ENCODE peak calls at places on chromosomes 2 and 18, in five cellular contexts. I, S, W, C and U are unnamed samples.

GRCh38 chr2:218861645-218862318 is 2.2 kb downstream of the WNT6 start:
- DNase-seq in W (no peak), C (no peak), S (no peak), I (no peak), U (no peak)

GRCh38 chr2:165401285-165401852 is 68.1 kb upstream of the CSRNP3 start:
- DNase-seq in C (no peak), W (peak), I (no peak), S (peak), U (peak)

GRCh38 chr2:216665717-216666116 is 29.6 kb downstream of the IGFBP5 start:
- DNase-seq in C (no peak), I (no peak), S (no peak), W (no peak), U (peak)

GRCh38 chr2:55051026-55051866 is 995 bp upstream of the RTN4 start:
- DNase-seq in C (peak), W (peak), I (peak), S (peak), U (peak)

GRCh38 chr18:46096651-46097300 is 1.3 kb downstream of the ATP5F1A start:
- DNase-seq in C (no peak), I (no peak), W (no peak), S (peak), U (peak)

GRCh38 chr2:148259674-148260073 is 238.8 kb downstream of the MBD5 start:
- DNase-seq in W (peak), C (no peak), S (peak), I (no peak), U (no peak)

GRCh38 chr2:20957745-20958144 is 86.1 kb downstream of the APOB start:
- DNase-seq in W (no peak), C (no peak), I (no peak), S (no peak), U (no peak)

GRCh38 chr2:115733190-115733775 is 1290.8 kb downstream of the DPP10 start:
- DNase-seq in S (no peak), I (no peak), W (no peak), C (no peak), U (no peak)

GRCh38 chr18:75208055-75208835 is 694 bp downstream of the PTGR3 start:
- DNase-seq in C (peak), S (peak), W (peak), I (peak), U (peak)

GRCh38 chr2:223083402-223084070 is 31.5 kb downstream of the KCNE4 start:
- DNase-seq in I (no peak), W (no peak), C (no peak), S (no peak), U (peak)

GRCh38 chr2:48529676-48530032 is 300 bp upstream of the STON1 start:
- DNase-seq in W (no peak), C (no peak), I (no peak), S (no peak), U (no peak)

GRCh38 chr2:145543856-145544255 is 1023.9 kb upstream of the ZEB2 start:
- DNase-seq in W (no peak), I (no peak), S (no peak), C (no peak), U (no peak)

GRCh38 chr2:119119999-119120710 is 38.4 kb downstream of the C1QL2 start:
- DNase-seq in C (no peak), I (no peak), S (no peak), W (no peak), U (no peak)

GRCh38 chr2:133717497-133717896 is 149.2 kb upstream of the NCKAP5 start:
- DNase-seq in I (no peak), S (no peak), W (no peak), C (no peak), U (no peak)

GRCh38 chr2:80858955-80859354 is 554.4 kb upstream of the LRRTM1 start:
- DNase-seq in I (no peak), W (no peak), S (no peak), C (no peak), U (no peak)

GRCh38 chr2:9294764-9295163 is 88.2 kb downstream of the ASAP2 start:
- DNase-seq in C (no peak), I (no peak), S (no peak), W (no peak), U (no peak)

GRCh38 chr2:239374896-239375277 is 25.9 kb downstream of the HDAC4 start:
- DNase-seq in I (no peak), S (no peak), C (no peak), W (no peak), U (no peak)

GRCh38 chr18:50656396-50656795 is 96.5 kb downstream of the MAPK4 start:
- DNase-seq in C (no peak), S (no peak), I (no peak), W (no peak), U (no peak)

GRCh38 chr2:41040782-41041181 is 588.9 kb upstream of the SLC8A1 start:
- DNase-seq in I (no peak), S (no peak), C (no peak), W (no peak), U (no peak)

GRCh38 chr2:159054985-159055384 is 86.5 kb downstream of the TANC1 start:
- DNase-seq in W (no peak), S (no peak), I (no peak), C (no peak), U (no peak)

GRCh38 chr2:73920577-73921545 is 5.8 kb upstream of the DGUOK start:
- DNase-seq in W (peak), I (no peak), C (peak), S (no peak), U (no peak)

GRCh38 chr2:46377666-46378560 is 80.7 kb downstream of the EPAS1 start:
- DNase-seq in W (no peak), C (no peak), S (no peak), I (no peak), U (no peak)

GRCh38 chr2:32783468-32783867 is 155.6 kb downstream of the TTC27 start:
- DNase-seq in C (no peak), W (no peak), I (no peak), S (no peak), U (peak)

GRCh38 chr2:236972491-236973379 is 113.0 kb upstream of the COPS8 start:
- DNase-seq in I (no peak), S (peak), C (peak), W (no peak), U (peak)

GRCh38 chr2:231058761-231059550 is 2.3 kb downstream of the PSMD1 start:
- DNase-seq in I (no peak), W (no peak), C (no peak), S (peak), U (no peak)

GRCh38 chr18:62808116-62808515 is 92.8 kb downstream of the PHLPP1 start:
- DNase-seq in C (no peak), S (no peak), I (no peak), W (no peak), U (no peak)

GRCh38 chr2:128305555-128306080 is 13.1 kb downstream of the HS6ST1 start:
- DNase-seq in C (no peak), W (peak), I (no peak), S (peak), U (no peak)

GRCh38 chr2:20675701-20676352 is 8.9 kb downstream of the GDF7 start:
- DNase-seq in S (no peak), W (peak), I (no peak), C (peak), U (no peak)

GRCh38 chr2:183037281-183037659 is 987 bp downstream of the NCKAP1 start:
- DNase-seq in W (no peak), I (no peak), C (no peak), S (peak), U (peak)

GRCh38 chr2:183035954-183036669 is 2.1 kb downstream of the NCKAP1 start:
- DNase-seq in W (peak), S (no peak), C (no peak), I (no peak), U (no peak)

GRCh38 chr2:183034806-183035205 is 3.5 kb downstream of the NCKAP1 start:
- DNase-seq in I (no peak), C (no peak), W (no peak), S (peak), U (peak)

GRCh38 chr2:183033951-183034350 is 4.3 kb downstream of the NCKAP1 start:
- DNase-seq in C (no peak), W (no peak), I (no peak), S (no peak), U (no peak)

GRCh38 chr2:183035298-183035953 is 2.8 kb downstream of the NCKAP1 start:
- DNase-seq in I (no peak), S (peak), W (peak), C (no peak), U (peak)
- H3K4me3 ChIP-seq in I (no peak), S (peak), W (no peak), C (peak), U (peak)

GRCh38 chr2:224187220-224187619 is 148.1 kb upstream of the SERPINE2 start:
- DNase-seq in I (no peak), W (no peak), C (no peak), S (no peak), U (no peak)
- H3K4me3 ChIP-seq in I (no peak), W (no peak), C (no peak), S (no peak), U (no peak)

DNA sequence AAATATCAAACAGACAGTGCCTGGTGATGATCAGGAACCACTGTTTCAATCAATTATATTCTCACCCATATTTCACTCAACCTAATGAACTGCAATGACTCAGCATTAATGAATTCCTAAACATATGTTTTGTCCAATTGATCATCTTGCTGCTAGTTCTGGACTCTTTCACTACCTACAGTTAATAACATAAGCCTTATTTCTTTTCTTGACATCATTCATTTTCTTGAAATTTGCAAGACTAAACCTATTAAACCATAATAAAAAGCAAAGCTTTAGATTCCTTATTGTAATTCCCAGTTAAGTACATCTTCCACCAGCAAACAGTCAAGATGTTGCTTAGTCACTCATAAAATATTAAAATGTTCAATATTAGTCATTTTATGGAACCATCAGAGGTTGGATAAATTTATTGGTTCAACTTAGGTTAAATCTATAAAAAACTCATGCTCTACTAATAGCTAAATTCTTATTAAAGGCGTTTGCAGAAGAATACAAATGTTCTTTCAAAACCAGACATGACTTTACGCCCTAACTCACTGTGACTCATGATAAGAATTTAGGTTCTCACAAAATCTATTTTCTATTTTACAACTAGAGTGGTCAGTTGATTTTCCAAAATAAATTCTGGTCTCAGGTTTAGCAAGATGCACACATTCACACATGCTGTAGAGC is 599.4 kb downstream of the RNF144A start:
- DNase-seq in I (no peak), S (peak), W (no peak), C (no peak), U (no peak)
- H3K4me3 ChIP-seq in I (no peak), S (no peak), W (no peak), C (no peak), U (no peak)

GRCh38 chr2:176826356-176826755 is 386.2 kb upstream of the HNRNPA3 start:
- DNase-seq in S (no peak), W (no peak), I (no peak), C (no peak), U (no peak)
- H3K4me3 ChIP-seq in S (no peak), W (no peak), I (no peak), C (no peak), U (no peak)

GRCh38 chr18:34493099-34493544 is 217.0 kb upstream of the DTNA start:
- DNase-seq in C (peak), W (no peak), S (peak), I (no peak), U (peak)
- H3K4me3 ChIP-seq in C (peak), W (no peak), S (peak), I (no peak), U (peak)

DNA sequence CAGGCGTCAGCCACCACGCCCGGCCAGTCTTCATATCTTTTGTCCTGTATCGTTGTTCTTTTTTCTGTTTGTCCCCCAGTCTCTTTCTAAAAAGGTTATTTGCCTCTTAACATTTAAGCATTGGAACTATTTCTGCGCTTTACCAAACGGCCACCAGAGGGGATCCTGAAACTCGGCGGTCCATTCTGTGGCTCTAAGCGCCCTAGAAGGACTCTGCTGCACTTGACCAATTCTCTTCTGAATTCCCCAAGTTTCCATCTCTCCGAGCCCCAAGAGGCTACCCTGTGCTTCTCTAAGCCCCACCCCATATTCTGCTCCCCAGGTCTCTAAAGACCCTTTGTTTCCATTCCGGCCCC is 33.1 kb upstream of the REG3G start:
- DNase-seq in I (no peak), C (peak), W (peak), S (peak), U (no peak)
- H3K4me3 ChIP-seq in I (no peak), C (peak), W (peak), S (no peak), U (no peak)

GRCh38 chr2:27973592-27973991 is 83.1 kb downstream of the BABAM2 start:
- DNase-seq in I (no peak), W (no peak), C (no peak), S (no peak), U (peak)

GRCh38 chr2:27980242-27980641 is 89.7 kb downstream of the BABAM2 start:
- DNase-seq in W (no peak), C (no peak), S (no peak), I (no peak), U (no peak)

GRCh38 chr2:27972311-27972710 is 81.8 kb downstream of the BABAM2 start:
- DNase-seq in S (no peak), C (no peak), I (no peak), W (no peak), U (no peak)

DNA sequence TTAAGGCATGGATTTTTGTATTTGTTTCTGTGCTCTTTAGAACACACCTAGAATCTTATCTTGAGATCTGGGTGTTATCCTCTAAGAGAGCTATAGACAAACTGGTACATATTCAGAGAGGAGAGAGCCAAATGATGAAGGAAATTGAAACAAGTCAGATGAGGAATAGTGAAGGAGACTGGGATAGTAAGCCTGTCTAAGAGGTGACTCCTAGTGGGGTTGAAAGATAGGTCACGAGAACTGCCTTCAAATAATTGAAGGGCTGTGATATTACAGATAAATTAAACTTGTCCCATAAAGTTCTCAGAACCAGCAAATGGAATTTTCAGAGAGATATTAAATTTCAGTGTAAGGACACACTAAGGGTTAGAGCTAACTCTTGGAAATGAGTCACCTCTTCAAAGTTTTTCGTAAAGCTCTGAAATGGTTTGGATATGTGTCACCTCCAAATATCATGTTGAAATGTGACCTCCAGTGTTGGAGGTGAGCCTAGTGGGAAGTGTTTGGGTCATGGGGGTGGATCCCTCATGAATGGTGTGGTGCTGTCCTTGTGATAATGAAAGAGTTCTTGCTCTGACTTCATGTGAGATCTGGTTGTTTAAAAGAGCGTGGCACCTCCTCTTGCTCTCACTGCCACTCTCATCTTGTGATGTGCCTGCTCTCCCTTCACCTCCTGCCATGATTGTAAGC is 87.2 kb downstream of the BABAM2 start:
- DNase-seq in W (no peak), C (no peak), I (no peak), S (peak), U (peak)
- H3K4me3 ChIP-seq in W (no peak), C (no peak), I (no peak), S (no peak), U (no peak)

GRCh38 chr2:44805836-44806235 is 135.7 kb upstream of the SIX3 start:
- DNase-seq in W (no peak), I (no peak), C (no peak), S (no peak), U (no peak)
- H3K4me3 ChIP-seq in W (no peak), I (no peak), C (no peak), S (no peak), U (no peak)